ENCODE peak calls at places on chromosomes 4 and X, in seven cellular contexts. One of them, this sample, is unnamed.

GRCh38 chr4:150140774-150141400 is 62.6 kb downstream of the DCLK2 start:
- DNase-seq in lower lobe of right lung: no peak
- DNase-seq in breast epithelium: no peak
- DNase-seq in GM04504: no peak
- DNase-seq in Panc1: no peak
- DNase-seq in GM13976: no peak
- DNase-seq in ACHN: peak; percentile 14
- DNase-seq in this sample: no peak

GRCh38 chr4:8912506-8912905 is 40.9 kb upstream of the HMX1 start:
- DNase-seq in GM04504: no peak
- DNase-seq in breast epithelium: peak; percentile 35
- DNase-seq in ACHN: no peak
- DNase-seq in lower lobe of right lung: no peak
- DNase-seq in GM13976: no peak
- DNase-seq in Panc1: no peak
- DNase-seq in this sample: no peak

GRCh38 chr4:5919571-5919970 is 26.7 kb upstream of the CRMP1 start:
- DNase-seq in GM04504: no peak
- DNase-seq in ACHN: no peak
- DNase-seq in Panc1: no peak
- DNase-seq in breast epithelium: no peak
- DNase-seq in GM13976: no peak
- DNase-seq in lower lobe of right lung: no peak
- DNase-seq in this sample: no peak

GRCh38 chrX:3257471-3257870 is 89.0 kb downstream of the MXRA5 start:
- DNase-seq in breast epithelium: no peak
- DNase-seq in GM04504: no peak
- DNase-seq in Panc1: no peak
- DNase-seq in ACHN: no peak
- DNase-seq in lower lobe of right lung: no peak
- DNase-seq in GM13976: no peak
- DNase-seq in this sample: no peak

GRCh38 chr4:184746532-184746870 is 12.6 kb upstream of the CENPU start:
- DNase-seq in breast epithelium: no peak
- DNase-seq in GM13976: no peak
- DNase-seq in Panc1: no peak
- DNase-seq in ACHN: peak; percentile 30
- DNase-seq in GM04504: peak; percentile 71
- DNase-seq in lower lobe of right lung: no peak
- DNase-seq in this sample: no peak

GRCh38 chr4:132085105-132085504 is 1064.0 kb upstream of the PCDH10 start:
- DNase-seq in breast epithelium: no peak
- DNase-seq in Panc1: no peak
- DNase-seq in ACHN: no peak
- DNase-seq in GM04504: no peak
- DNase-seq in GM13976: no peak
- DNase-seq in lower lobe of right lung: no peak
- DNase-seq in this sample: no peak

GRCh38 chrX:22300130-22300529 is 27.4 kb downstream of the CBLL2 start:
- DNase-seq in GM13976: no peak
- DNase-seq in breast epithelium: no peak
- DNase-seq in ACHN: peak; percentile 36
- DNase-seq in Panc1: no peak
- DNase-seq in GM04504: peak; percentile 31
- DNase-seq in lower lobe of right lung: no peak
- DNase-seq in this sample: no peak

GRCh38 chr4:183136880-183137279 is 37.8 kb downstream of the WWC2 start:
- DNase-seq in Panc1: no peak
- DNase-seq in lower lobe of right lung: no peak
- DNase-seq in GM13976: no peak
- DNase-seq in GM04504: no peak
- DNase-seq in ACHN: no peak
- DNase-seq in breast epithelium: no peak
- DNase-seq in this sample: no peak

GRCh38 chr4:86977621-86978184 is 42.9 kb downstream of the AFF1 start:
- DNase-seq in Panc1: peak; percentile 24
- DNase-seq in lower lobe of right lung: no peak
- DNase-seq in GM04504: no peak
- DNase-seq in ACHN: peak; percentile 66
- DNase-seq in breast epithelium: no peak
- DNase-seq in GM13976: peak; percentile 43
- DNase-seq in this sample: no peak

GRCh38 chrX:153927686-153927935 is 1.5 kb upstream of the ARHGAP4 start:
- DNase-seq in GM04504: no peak
- DNase-seq in GM13976: no peak
- DNase-seq in ACHN: peak; percentile 3
- DNase-seq in breast epithelium: no peak
- DNase-seq in lower lobe of right lung: no peak
- DNase-seq in Panc1: no peak
- DNase-seq in this sample: no peak

GRCh38 chr4:168769416-168769815 is 240.6 kb downstream of the CBR4 start:
- DNase-seq in ACHN: no peak
- DNase-seq in breast epithelium: no peak
- DNase-seq in Panc1: no peak
- DNase-seq in lower lobe of right lung: no peak
- DNase-seq in GM13976: no peak
- DNase-seq in GM04504: no peak
- DNase-seq in this sample: no peak

GRCh38 chr4:38150021-38150671 is 189.9 kb downstream of the PTTG2 start:
- DNase-seq in lower lobe of right lung: no peak
- DNase-seq in Panc1: no peak
- DNase-seq in GM04504: no peak
- DNase-seq in ACHN: no peak
- DNase-seq in GM13976: no peak
- DNase-seq in breast epithelium: no peak
- DNase-seq in this sample: no peak

GRCh38 chrX:37825225-37825842 is 22.0 kb downstream of the DYNLT3 start:
- DNase-seq in GM04504: peak; percentile 13
- DNase-seq in ACHN: peak; percentile 18
- DNase-seq in GM13976: no peak
- DNase-seq in breast epithelium: no peak
- DNase-seq in Panc1: no peak
- DNase-seq in lower lobe of right lung: peak; percentile 36
- DNase-seq in this sample: no peak

GRCh38 chr4:113750734-113751133 is 10.8 kb downstream of the CAMK2D start:
- DNase-seq in GM04504: no peak
- DNase-seq in Panc1: no peak
- DNase-seq in ACHN: no peak
- DNase-seq in GM13976: no peak
- DNase-seq in breast epithelium: no peak
- DNase-seq in lower lobe of right lung: no peak
- DNase-seq in this sample: no peak